ENCODE peak calls at places on chromosome 19, in five cellular contexts. I, V, Z, H and L are unnamed samples.

GRCh38 chr19:33448159-33448516 is 73.5 kb downstream of the PEPD start:
- DNase-seq in I (no peak), V (no peak), Z (no peak), H (no peak), L (no peak)

GRCh38 chr19:58307736-58308135 is 2.6 kb downstream of the ERVK3-1 start:
- DNase-seq in I (no peak), V (no peak), Z (no peak), H (no peak), L (no peak)

GRCh38 chr19:54355675-54356074 is 9.1 kb downstream of the LAIR1 start:
- DNase-seq in I (no peak), V (no peak), Z (no peak), H (no peak), L (peak)

GRCh38 chr19:55536951-55537740 is at the start of gene SBK2:
- DNase-seq in I (no peak), V (no peak), Z (no peak), H (no peak), L (no peak)

GRCh38 chr19:8212916-8213315 is 3.7 kb downstream of the CERS4 start:
- DNase-seq in I (no peak), V (no peak), Z (no peak), H (no peak), L (no peak)

GRCh38 chr19:13121551-13122274 is 3.6 kb downstream of the NACC1 start:
- DNase-seq in I (no peak), V (no peak), Z (no peak), H (no peak), L (no peak)

GRCh38 chr19:2113436-2114211 is 16.9 kb downstream of the IZUMO4 start:
- DNase-seq in I (no peak), V (peak), Z (no peak), H (no peak), L (no peak)

GRCh38 chr19:40369797-40370196 is 20.2 kb downstream of the HIPK4 start:
- DNase-seq in I (no peak), V (no peak), Z (no peak), H (no peak), L (no peak)

GRCh38 chr19:38551450-38551813 is 66.3 kb downstream of the MAP4K1 start:
- DNase-seq in I (no peak), V (no peak), Z (no peak), H (no peak), L (no peak)

GRCh38 chr19:30479657-30480056 is 107.5 kb downstream of the ZNF536 start:
- DNase-seq in I (no peak), V (no peak), Z (no peak), H (no peak), L (no peak)

GRCh38 chr19:32857584-32857983 is 12.0 kb downstream of the SLC7A9 start:
- DNase-seq in I (no peak), V (no peak), Z (peak), H (no peak), L (no peak)

GRCh38 chr19:51027126-51027806 is 850 bp upstream of the KLK11 start:
- DNase-seq in I (no peak), V (no peak), Z (no peak), H (no peak), L (no peak)

GRCh38 chr19:39398297-39398864 is 7.2 kb downstream of the MED29 start:
- DNase-seq in I (peak), V (peak), Z (peak), H (peak), L (peak)

GRCh38 chr19:33373701-33374405 is at the start of gene CEBPG:
- DNase-seq in I (peak), V (peak), Z (peak), H (peak), L (no peak)

GRCh38 chr19:37519890-37520289 is 13.2 kb downstream of the ZNF793 start:
- DNase-seq in I (no peak), V (peak), Z (no peak), H (no peak), L (no peak)

GRCh38 chr19:44570984-44571684 is 41.7 kb upstream of the CEACAM20 start:
- DNase-seq in I (no peak), V (peak), Z (no peak), H (peak), L (peak)

GRCh38 chr19:14562660-14563589 is 8.9 kb downstream of the NDUFB7 start:
- DNase-seq in I (no peak), V (no peak), Z (no peak), H (no peak), L (no peak)

GRCh38 chr19:31066385-31066784 is 282.9 kb downstream of the TSHZ3 start:
- DNase-seq in I (no peak), V (peak), Z (no peak), H (no peak), L (no peak)

GRCh38 chr19:35117017-35117570 is 1.5 kb downstream of the FXYD3 start:
- DNase-seq in I (peak), V (no peak), Z (no peak), H (no peak), L (no peak)

GRCh38 chr19:40344422-40344821 is 3.8 kb downstream of the C19orf47 start:
- DNase-seq in I (no peak), V (peak), Z (no peak), H (no peak), L (no peak)

GRCh38 chr19:4523306-4524110 is 5.2 kb upstream of the PLIN4 start:
- DNase-seq in I (peak), V (peak), Z (no peak), H (peak), L (no peak)

GRCh38 chr19:29665826-29666633 is 769 bp downstream of the PLEKHF1 start:
- DNase-seq in I (peak), V (peak), Z (peak), H (peak), L (peak)

GRCh38 chr19:52200044-52200443 is 10.2 kb downstream of the PPP2R1A start:
- DNase-seq in I (no peak), V (peak), Z (no peak), H (no peak), L (peak)

GRCh38 chr19:43774103-43774939 is 6.5 kb downstream of the KCNN4 start:
- DNase-seq in I (peak), V (peak), Z (no peak), H (no peak), L (peak)

GRCh38 chr19:10000171-10000826 is 10.0 kb downstream of the COL5A3 start:
- DNase-seq in I (peak), V (peak), Z (peak), H (peak), L (peak)

GRCh38 chr19:44644391-44645016 is 794 bp downstream of the PVR start:
- DNase-seq in I (peak), V (peak), Z (no peak), H (no peak), L (no peak)

GRCh38 chr19:54421169-54421516 is 5.9 kb downstream of the TTYH1 start:
- DNase-seq in I (no peak), V (no peak), Z (no peak), H (no peak), L (no peak)

GRCh38 chr19:49924004-49924880 is 4.8 kb upstream of the ATF5 start:
- DNase-seq in I (no peak), V (no peak), Z (no peak), H (no peak), L (no peak)

GRCh38 chr19:34678085-34678412 is 571 bp downstream of the ZNF302 start:
- DNase-seq in I (no peak), V (no peak), Z (no peak), H (no peak), L (no peak)

GRCh38 chr19:17020380-17020779 is 6.2 kb downstream of the CPAMD8 start:
- DNase-seq in I (no peak), V (no peak), Z (no peak), H (no peak), L (no peak)

GRCh38 chr19:10194500-10195198 is at the start of gene DNMT1:
- DNase-seq in I (peak), V (peak), Z (peak), H (peak), L (peak)

GRCh38 chr19:49614096-49614857 is 23.3 kb downstream of the PRR12 start:
- DNase-seq in I (no peak), V (peak), Z (no peak), H (no peak), L (no peak)

GRCh38 chr19:10764340-10764894 is 46.5 kb downstream of the DNM2 start:
- DNase-seq in I (peak), V (no peak), Z (no peak), H (no peak), L (no peak)

GRCh38 chr19:4446801-4447200 is 10.8 kb downstream of the UBXN6 start:
- DNase-seq in I (peak), V (no peak), Z (no peak), H (no peak), L (no peak)

GRCh38 chr19:33098023-33098652 is 17.2 kb downstream of the GPATCH1 start:
- DNase-seq in I (peak), V (peak), Z (no peak), H (no peak), L (no peak)

GRCh38 chr19:5691930-5692784 is 2.1 kb downstream of the RPL36 start:
- DNase-seq in I (peak), V (peak), Z (peak), H (peak), L (no peak)

GRCh38 chr19:40279120-40279551 is 6.0 kb downstream of the AKT2 start:
- DNase-seq in I (no peak), V (no peak), Z (no peak), H (no peak), L (peak)

DNA sequence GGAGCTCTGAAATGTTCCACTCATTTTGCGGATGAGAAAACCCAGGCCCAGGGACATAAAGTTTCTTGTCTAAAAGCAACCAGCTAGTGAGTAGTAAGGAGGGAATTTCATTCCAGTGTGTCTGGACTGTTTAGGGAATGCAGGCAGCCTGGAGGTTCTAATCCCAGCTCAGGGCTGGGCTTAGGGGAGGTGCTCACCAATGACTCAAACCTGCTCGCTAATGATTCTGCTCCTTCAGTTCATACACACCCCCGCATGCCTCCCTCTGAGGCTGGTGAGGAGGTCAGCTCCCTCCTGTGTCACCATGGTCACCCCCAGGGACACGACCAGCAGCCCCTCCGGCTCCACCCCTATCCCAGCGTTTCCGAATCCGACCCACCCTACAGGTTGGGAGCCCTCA is 34.6 kb downstream of the CYP4F2 start:
- DNase-seq in I (no peak), V (peak), Z (no peak), H (no peak), L (no peak)
- H3K4me3 ChIP-seq in I (no peak), V (no peak), Z (no peak), H (no peak), L (no peak)

GRCh38 chr19:47778954-47779351 is 450 bp downstream of the SELENOW start:
- DNase-seq in I (no peak), V (no peak), Z (no peak), H (no peak), L (peak)

GRCh38 chr19:47778089-47778953 is at the start of gene SELENOW:
- DNase-seq in I (peak), V (peak), Z (peak), H (peak), L (peak)

GRCh38 chr19:47781590-47782318 is 3.3 kb downstream of the SELENOW start:
- DNase-seq in I (no peak), V (no peak), Z (no peak), H (no peak), L (peak)

GRCh38 chr19:47779524-47780214 is 1.2 kb downstream of the SELENOW start:
- DNase-seq in I (peak), V (no peak), Z (peak), H (no peak), L (peak)

DNA sequence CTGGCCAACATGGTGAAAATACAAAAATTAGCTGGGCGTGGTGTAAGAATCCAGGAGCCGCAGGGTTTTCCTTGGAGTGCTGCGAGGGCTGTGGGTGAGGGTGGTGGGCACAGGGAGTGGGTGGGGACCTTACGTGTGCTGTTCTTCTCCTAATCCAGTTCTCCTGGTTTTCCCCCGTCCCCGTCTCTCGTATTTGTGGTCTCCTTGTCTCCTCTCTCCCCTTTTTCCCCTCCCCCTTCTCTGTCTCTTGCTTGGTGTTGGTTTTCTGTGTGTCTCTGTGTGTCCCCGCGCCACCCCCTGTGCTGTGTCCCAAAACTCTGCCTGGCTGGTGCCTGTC is 1.7 kb downstream of the SELENOW start:
- DNase-seq in I (no peak), V (no peak), Z (no peak), H (no peak), L (no peak)
- H3K4me3 ChIP-seq in I (no peak), V (peak), Z (no peak), H (no peak), L (peak)

DNA sequence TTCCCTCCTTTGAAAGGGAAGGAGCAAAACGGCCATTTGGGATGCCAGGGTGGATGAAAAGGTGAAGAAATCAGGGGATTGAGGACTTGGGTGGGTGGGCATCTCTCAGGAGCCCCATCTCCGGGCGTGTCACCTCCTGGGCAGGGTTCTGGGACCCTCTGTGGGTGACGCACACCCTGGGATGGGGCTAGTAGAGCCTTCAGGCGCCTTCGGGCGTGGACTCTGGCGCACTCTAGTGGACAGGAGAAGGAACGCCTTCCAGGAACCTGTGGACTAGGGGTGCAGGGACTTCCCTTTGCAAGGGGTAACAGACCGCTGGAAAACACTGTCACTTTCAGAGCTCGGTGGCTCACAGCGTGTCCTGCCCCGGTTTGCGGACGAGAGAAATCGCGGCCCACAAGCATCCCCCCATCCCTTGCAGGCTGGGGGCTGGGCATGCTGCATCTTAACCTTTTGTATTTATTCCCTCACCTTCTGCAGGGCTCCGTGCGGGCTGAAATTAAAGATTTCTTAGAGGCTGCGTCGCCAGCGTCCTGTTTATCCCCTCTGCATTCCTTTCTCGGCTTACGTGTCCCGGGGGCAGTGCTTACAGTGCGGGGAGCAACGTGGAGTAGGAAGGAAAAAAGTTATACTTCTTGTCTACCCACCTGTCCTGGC is 15.2 kb upstream of the S1PR4 start:
- DNase-seq in I (peak), V (peak), Z (no peak), H (peak), L (no peak)
- H3K4me3 ChIP-seq in I (no peak), V (no peak), Z (no peak), H (no peak), L (no peak)

DNA sequence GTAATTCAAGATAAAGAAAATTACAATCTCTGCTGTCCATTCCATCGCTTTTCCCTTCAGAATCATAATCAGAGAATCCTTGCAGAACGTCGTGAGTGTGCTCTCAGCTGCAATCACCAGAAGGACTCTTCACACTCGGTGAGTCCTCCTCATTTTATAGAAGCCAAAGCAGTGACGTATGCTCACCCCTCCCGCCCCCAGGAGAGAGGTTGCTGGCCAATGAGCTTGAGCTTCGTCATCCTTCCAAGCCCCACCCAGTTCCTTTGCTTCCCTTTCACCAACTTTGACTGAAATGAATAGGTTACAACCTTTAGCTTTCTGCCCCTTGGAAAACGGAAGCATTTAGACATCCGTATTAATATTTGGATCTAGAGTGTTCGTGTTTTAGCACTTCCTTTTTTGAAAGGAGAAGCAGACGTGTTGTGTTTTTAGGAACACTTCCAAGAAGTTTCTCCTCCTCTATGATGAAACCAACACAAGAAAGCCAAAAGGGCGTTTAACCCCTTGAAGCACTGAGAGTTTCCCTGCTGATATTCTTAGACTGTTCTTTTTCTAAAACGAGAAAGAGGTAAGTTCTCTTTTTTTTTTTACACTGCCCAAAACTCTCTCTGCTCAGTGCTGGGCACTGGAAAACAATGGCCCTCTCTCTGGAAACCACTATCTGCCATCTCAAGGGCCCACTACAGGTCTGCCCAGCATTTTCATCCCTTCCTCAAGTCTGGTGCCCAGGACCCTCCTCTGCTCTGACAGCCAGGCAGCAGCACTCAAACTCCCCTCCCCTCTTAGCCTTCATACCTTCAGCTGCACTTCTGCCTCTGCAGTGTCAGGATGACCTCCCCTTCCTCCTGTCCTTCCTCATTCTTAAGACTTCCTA is 44.3 kb upstream of the CEACAM21 start:
- DNase-seq in I (peak), V (peak), Z (peak), H (no peak), L (peak)
- H3K4me3 ChIP-seq in I (no peak), V (no peak), Z (no peak), H (peak), L (no peak)

GRCh38 chr19:57293719-57294118 is 13.4 kb downstream of the ZNF460 start:
- DNase-seq in I (no peak), V (no peak), Z (no peak), H (no peak), L (no peak)

GRCh38 chr19:57288373-57288772 is 8.1 kb downstream of the ZNF460 start:
- DNase-seq in I (no peak), V (no peak), Z (no peak), H (no peak), L (no peak)

DNA sequence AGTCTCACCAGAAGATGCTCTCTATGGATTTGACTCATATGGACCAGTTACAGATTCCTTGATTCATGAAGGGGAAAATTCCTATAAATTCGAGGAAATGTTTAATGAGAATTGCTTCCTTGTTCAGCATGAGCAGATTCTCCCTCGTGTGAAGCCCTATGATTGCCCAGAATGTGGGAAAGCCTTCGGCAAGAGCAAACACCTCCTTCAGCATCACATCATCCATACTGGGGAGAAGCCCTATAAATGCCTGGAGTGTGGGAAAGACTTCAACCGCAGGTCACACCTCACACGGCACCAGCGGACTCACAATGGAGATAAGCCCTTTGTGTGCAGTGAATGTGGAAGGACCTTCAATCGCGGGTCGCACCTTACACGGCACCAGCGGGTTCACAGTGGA is 10.7 kb downstream of the ZNF460 start:
- DNase-seq in I (no peak), V (no peak), Z (no peak), H (no peak), L (no peak)
- H3K4me3 ChIP-seq in I (no peak), V (no peak), Z (no peak), H (no peak), L (no peak)

GRCh38 chr19:47511681-47512080 is 3.2 kb downstream of the NAPA start:
- DNase-seq in I (no peak), V (peak), Z (no peak), H (no peak), L (no peak)

GRCh38 chr19:47510516-47511127 is 4.2 kb downstream of the NAPA start:
- DNase-seq in I (no peak), V (no peak), Z (no peak), H (no peak), L (no peak)

GRCh38 chr19:47512948-47513319 is 1.9 kb downstream of the NAPA start:
- DNase-seq in I (no peak), V (no peak), Z (peak), H (no peak), L (no peak)

GRCh38 chr19:47511128-47511517 is 3.7 kb downstream of the NAPA start:
- DNase-seq in I (peak), V (no peak), Z (no peak), H (no peak), L (no peak)

DNA sequence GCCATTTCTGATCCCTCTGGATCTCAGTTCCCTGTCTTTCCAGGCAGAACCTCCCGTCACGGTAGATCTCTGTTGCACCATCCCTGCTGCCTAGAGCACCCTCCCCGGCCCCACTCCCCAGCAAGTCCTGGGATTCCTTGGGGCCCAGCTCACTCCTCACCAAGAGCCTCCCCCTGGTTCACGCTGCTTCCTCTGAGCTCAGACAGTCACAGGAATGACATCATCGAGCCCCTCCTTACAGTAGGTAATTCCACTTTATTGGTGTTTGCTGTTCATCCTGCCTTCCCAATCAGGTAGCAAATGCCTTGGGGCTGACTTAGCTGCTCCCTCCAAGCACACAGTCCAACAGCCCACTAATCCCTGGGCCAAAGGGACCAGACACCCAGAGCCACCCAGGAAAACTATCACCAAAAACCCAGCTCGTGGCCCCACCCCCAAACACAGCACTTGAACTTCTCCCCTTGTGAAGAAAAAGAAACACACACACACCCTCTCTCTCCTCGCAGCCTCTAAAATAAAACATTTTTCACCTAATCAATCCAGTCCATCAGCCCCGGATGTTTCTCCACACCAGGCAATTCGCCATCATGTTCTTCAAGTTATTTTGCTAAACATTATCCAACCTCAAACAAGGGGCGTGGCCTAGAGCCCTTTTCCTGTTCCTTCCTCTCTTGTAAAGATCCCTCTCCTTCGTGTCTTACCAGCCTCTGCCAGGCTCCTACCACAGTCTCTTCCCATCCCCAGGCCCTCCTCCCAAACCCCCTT is 2.5 kb downstream of the NAPA start:
- DNase-seq in I (peak), V (peak), Z (peak), H (no peak), L (peak)
- H3K4me3 ChIP-seq in I (peak), V (peak), Z (no peak), H (no peak), L (peak)